ENCODE peak calls at places on chromosomes 2 and 18, in seven cellular contexts. G is A549, A is esophagus squamous epithelium, L is Peyer's patch, I is PC-9, O is aorta, F is cardiac muscle cell. Z is an unnamed sample.

GRCh38 chr2:149538138-149538833 is 49.3 kb downstream of the MMADHC start:
- DNase-seq in G (no peak), A (no peak), L (no peak), I (peak; percentile 57), O (no peak), F (no peak), Z (no peak)

GRCh38 chr2:239814917-239815637 is 210.1 kb downstream of the NDUFA10 start:
- DNase-seq in G (no peak), A (no peak), L (peak; percentile 49), I (no peak), O (peak; percentile 71), F (no peak), Z (no peak)

GRCh38 chr2:128314348-128315121 is 4.1 kb downstream of the HS6ST1 start:
- DNase-seq in G (no peak), A (no peak), L (peak; percentile 41), I (no peak), O (peak; percentile 36), F (no peak), Z (no peak)

GRCh38 chr2:64212346-64212745 is 68.1 kb upstream of the PELI1 start:
- DNase-seq in G (no peak), A (no peak), L (no peak), I (no peak), O (no peak), F (no peak), Z (peak; percentile 49)

GRCh38 chr2:11411768-11412448 is 54.1 kb downstream of the E2F6 start:
- DNase-seq in G (no peak), A (no peak), L (peak; percentile 75), I (peak; percentile 20), O (peak; percentile 58), F (peak; percentile 68), Z (peak; percentile 54)

GRCh38 chr2:108917526-108917925 is 71.5 kb downstream of the EDAR start:
- DNase-seq in G (no peak), A (no peak), L (peak; percentile 26), I (no peak), O (no peak), F (no peak), Z (no peak)

GRCh38 chr2:121351521-121352318 is 66.7 kb upstream of the TFCP2L1 start:
- DNase-seq in G (no peak), A (no peak), L (no peak), I (no peak), O (no peak), F (no peak), Z (no peak)

GRCh38 chr2:7819860-7820259 is 862.0 kb upstream of the ID2 start:
- DNase-seq in G (no peak), A (no peak), L (no peak), I (no peak), O (no peak), F (no peak), Z (no peak)

GRCh38 chr18:25875574-25875973 is 214.8 kb downstream of the SS18 start:
- DNase-seq in G (no peak), A (no peak), L (no peak), I (no peak), O (no peak), F (peak; percentile 33), Z (no peak)

GRCh38 chr2:27243391-27244130 is 19.3 kb downstream of the SLC30A3 start:
- DNase-seq in G (no peak), A (no peak), L (no peak), I (no peak), O (peak; percentile 31), F (peak; percentile 63), Z (no peak)

GRCh38 chr2:205670292-205670691 is 12.0 kb upstream of the NRP2 start:
- DNase-seq in G (no peak), A (no peak), L (no peak), I (no peak), O (no peak), F (no peak), Z (no peak)

GRCh38 chr2:168920504-168921157 is 19.5 kb downstream of the G6PC2 start:
- DNase-seq in G (peak; percentile 6), A (no peak), L (no peak), I (no peak), O (no peak), F (peak; percentile 60), Z (peak; percentile 44)

GRCh38 chr18:78642561-78643398 is 336.8 kb upstream of the SALL3 start:
- DNase-seq in G (no peak), A (no peak), L (no peak), I (no peak), O (no peak), F (no peak), Z (no peak)

GRCh38 chr18:63051928-63052327 is 267.6 kb downstream of the BCL2 start:
- DNase-seq in G (no peak), A (no peak), L (no peak), I (no peak), O (no peak), F (no peak), Z (no peak)

GRCh38 chr2:96963316-96963715 is 23.1 kb downstream of the FAM178B start:
- DNase-seq in G (no peak), A (no peak), L (no peak), I (no peak), O (no peak), F (no peak), Z (no peak)

GRCh38 chr18:62860062-62860461 is 144.7 kb downstream of the PHLPP1 start:
- DNase-seq in G (no peak), A (no peak), L (no peak), I (no peak), O (no peak), F (no peak), Z (no peak)

GRCh38 chr2:69978157-69978904 is 16.9 kb upstream of the ASPRV1 start:
- DNase-seq in G (no peak), A (no peak), L (no peak), I (no peak), O (no peak), F (no peak), Z (no peak)

GRCh38 chr2:105339414-105339813 is 2.1 kb downstream of the C2orf49 start:
- DNase-seq in G (no peak), A (no peak), L (no peak), I (no peak), O (no peak), F (no peak), Z (no peak)

GRCh38 chr2:197847666-197848401 is 43.4 kb downstream of the PLCL1 start:
- DNase-seq in G (no peak), A (no peak), L (no peak), I (no peak), O (no peak), F (no peak), Z (no peak)

GRCh38 chr2:150491430-150491829 is 4.0 kb upstream of the RND3 start:
- DNase-seq in G (no peak), A (no peak), L (no peak), I (no peak), O (no peak), F (no peak), Z (no peak)

GRCh38 chr2:26000561-26001211 is 18.4 kb upstream of the KIF3C start:
- DNase-seq in G (no peak), A (no peak), L (peak; percentile 59), I (no peak), O (peak; percentile 83), F (no peak), Z (no peak)

GRCh38 chr2:62149708-62150107 is 46.2 kb upstream of the B3GNT2 start:
- DNase-seq in G (peak; percentile 6), A (no peak), L (no peak), I (peak; percentile 20), O (no peak), F (no peak), Z (no peak)

GRCh38 chr2:199804831-199805230 is 46.2 kb downstream of the FTCDNL1 start:
- DNase-seq in G (no peak), A (no peak), L (no peak), I (no peak), O (no peak), F (peak; percentile 11), Z (no peak)

GRCh38 chr2:96859338-96859649 is 1.5 kb upstream of the ANKRD39 start:
- DNase-seq in G (no peak), A (no peak), L (no peak), I (no peak), O (peak; percentile 76), F (no peak), Z (no peak)

GRCh38 chr2:32926708-32927084 is 20.1 kb upstream of the LTBP1 start:
- DNase-seq in G (no peak), A (no peak), L (no peak), I (no peak), O (no peak), F (no peak), Z (peak; percentile 52)

GRCh38 chr18:23779696-23780303 is 90.5 kb downstream of the LAMA3 start:
- DNase-seq in G (peak; percentile 25), A (no peak), L (no peak), I (no peak), O (no peak), F (peak; percentile 30), Z (no peak)

GRCh38 chr2:189558516-189559263 is 21.9 kb downstream of the SLC40A1 start:
- DNase-seq in G (no peak), A (no peak), L (no peak), I (no peak), O (no peak), F (no peak), Z (no peak)
- H3K27ac ChIP-seq in G (peak overlapping the region; percentile 47), A (peak overlapping the region; percentile 29), L (no peak overlapping the region), I (no peak overlapping the region), O (peak overlapping the region; percentile 76), F (no peak overlapping the region), Z (no peak overlapping the region)

GRCh38 chr18:48836231-48836805 is 114.4 kb downstream of the SMAD7 start:
- DNase-seq in G (no peak), A (no peak), L (no peak), I (no peak), O (peak; percentile 34), F (no peak), Z (no peak)
- H3K4me1 ChIP-seq in G (peaks cover 70% of the 10 kb centered on the region), A (peaks cover 61% of the 10 kb centered on the region), L (peaks cover 17% of the 10 kb centered on the region), I (peaks cover 82% of the 10 kb centered on the region), O (no peaks in the 10 kb centered on the region), F (peaks cover 50% of the 10 kb centered on the region), Z (peaks cover 83% of the 10 kb centered on the region)

GRCh38 chr2:218798767-218799504 is 17.0 kb downstream of the CYP27A1 start:
- DNase-seq in G (no peak), A (no peak), L (no peak), I (no peak), O (no peak), F (peak; percentile 63), Z (no peak)
- H3K4me3 ChIP-seq in G (no peak overlapping the region), A (no peak overlapping the region), L (no peak overlapping the region), I (no peak overlapping the region), O (no peak overlapping the region), F (no peak overlapping the region), Z (no peak overlapping the region)

DNA sequence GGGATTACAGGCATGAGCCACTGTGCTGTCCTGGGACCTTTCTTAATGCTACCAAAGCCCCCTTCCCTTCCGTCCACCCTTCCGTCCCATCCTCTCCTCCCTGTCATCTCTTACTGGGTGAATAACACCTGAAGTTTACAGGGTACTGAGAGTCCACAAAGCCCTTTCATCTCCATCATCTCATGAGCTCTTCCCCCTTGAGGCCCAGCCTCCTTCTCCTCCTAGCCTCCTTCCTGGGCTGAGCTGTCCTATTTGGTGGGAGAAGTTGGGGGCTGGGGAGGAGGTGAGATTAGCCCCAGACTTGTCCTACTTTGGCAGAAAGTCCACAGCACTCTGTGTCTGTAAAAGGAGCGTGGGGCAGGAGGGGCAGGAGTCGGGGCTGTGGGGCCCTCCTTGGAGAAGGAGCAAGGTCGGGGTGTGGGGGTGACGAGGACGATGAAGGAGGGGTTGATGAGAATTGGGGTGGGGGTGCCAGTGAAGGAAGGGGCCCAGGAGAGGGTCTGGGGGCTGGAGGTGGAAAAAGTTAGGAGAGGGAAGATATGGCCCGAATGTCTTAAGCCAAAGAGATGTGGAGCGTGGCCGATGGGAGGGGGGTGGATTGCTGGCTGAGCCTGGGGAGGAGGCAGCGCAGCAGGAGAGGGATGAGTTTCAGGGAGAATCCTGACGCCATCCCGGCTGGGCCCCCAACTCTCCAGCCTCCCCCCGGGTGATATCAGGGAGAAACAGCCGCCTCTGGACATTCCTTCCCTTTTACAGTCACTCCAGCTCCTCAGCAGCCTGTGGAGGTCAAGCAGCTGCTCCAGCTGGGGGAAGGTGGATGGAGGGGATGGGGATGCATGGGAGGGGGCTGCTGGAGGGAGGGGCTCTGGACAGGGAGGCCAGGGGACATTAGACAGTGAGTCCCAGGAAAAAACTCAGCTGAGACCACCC is 9.8 kb upstream of the DES start:
- DNase-seq in G (no peak), A (no peak), L (no peak), I (no peak), O (no peak), F (no peak), Z (no peak)
- H3K27ac ChIP-seq in G (no peak overlapping the region), A (peak overlapping the region; percentile 82), L (no peak overlapping the region), I (no peak overlapping the region), O (no peak overlapping the region), F (peak overlapping the region; percentile 83), Z (no peak overlapping the region)

Z was measured in SJSA1.